ENCODE peak calls at places on chromosome 19, in eight cellular contexts. One of them, this sample, is unnamed.
A peak's percentile ranks its signal among the peaks of the same experiment; 100 is the strongest.

GRCh38 chr19:7888145-7888825 is at the start of gene LRRC8E:
- DNase-seq in HTR-8/SVneo: peak; percentile 79
- DNase-seq in T follicular helper cell: no peak
- DNase-seq in cardiac fibroblast: peak; percentile 72
- DNase-seq in A172: peak; percentile 66
- DNase-seq in T-helper 2 cell treated with Interferon-gamma antibody and Interleukin-4, amounts not matched to agents 5 μg/mL and 100 μg/mL, for 36 hours: peak; percentile 39
- DNase-seq in hypothalamus: no peak
- DNase-seq in stimulated activated CD4-positive, alpha-beta T cell treated with anti-CD3 and anti-CD28 coated beads, Interleukin-12 subunit alpha, Interleukin-12 subunit beta, amount 100 ng/mL, for 4 hours: peak; percentile 53
- DNase-seq in this sample: peak; percentile 94

GRCh38 chr19:1106841-1107654 is 3.3 kb downstream of the GPX4 start:
- DNase-seq in A172: peak; percentile 63
- DNase-seq in T-helper 2 cell treated with Interferon-gamma antibody and Interleukin-4, amounts not matched to agents 5 μg/mL and 100 μg/mL, for 36 hours: no peak
- DNase-seq in HTR-8/SVneo: no peak
- DNase-seq in hypothalamus: no peak
- DNase-seq in T follicular helper cell: no peak
- DNase-seq in stimulated activated CD4-positive, alpha-beta T cell treated with anti-CD3 and anti-CD28 coated beads, Interleukin-12 subunit alpha, Interleukin-12 subunit beta, amount 100 ng/mL, for 4 hours: no peak
- DNase-seq in cardiac fibroblast: peak; percentile 79
- DNase-seq in this sample: peak; percentile 71

GRCh38 chr19:28606269-28607032 is 606.5 kb downstream of the UQCRFS1 start:
- DNase-seq in stimulated activated CD4-positive, alpha-beta T cell treated with anti-CD3 and anti-CD28 coated beads, Interleukin-12 subunit alpha, Interleukin-12 subunit beta, amount 100 ng/mL, for 4 hours: no peak
- DNase-seq in T-helper 2 cell treated with Interferon-gamma antibody and Interleukin-4, amounts not matched to agents 5 μg/mL and 100 μg/mL, for 36 hours: no peak
- DNase-seq in A172: no peak
- DNase-seq in hypothalamus: no peak
- DNase-seq in cardiac fibroblast: no peak
- DNase-seq in T follicular helper cell: no peak
- DNase-seq in HTR-8/SVneo: no peak
- DNase-seq in this sample: no peak

GRCh38 chr19:7669641-7670040 is 792 bp downstream of the RETN start:
- DNase-seq in A172: no peak
- DNase-seq in HTR-8/SVneo: no peak
- DNase-seq in hypothalamus: no peak
- DNase-seq in stimulated activated CD4-positive, alpha-beta T cell treated with anti-CD3 and anti-CD28 coated beads, Interleukin-12 subunit alpha, Interleukin-12 subunit beta, amount 100 ng/mL, for 4 hours: no peak
- DNase-seq in cardiac fibroblast: no peak
- DNase-seq in T follicular helper cell: no peak
- DNase-seq in T-helper 2 cell treated with Interferon-gamma antibody and Interleukin-4, amounts not matched to agents 5 μg/mL and 100 μg/mL, for 36 hours: no peak
- DNase-seq in this sample: no peak

GRCh38 chr19:18000981-18001836 is 6.8 kb upstream of the ARRDC2 start:
- DNase-seq in HTR-8/SVneo: peak; percentile 92
- DNase-seq in A172: peak; percentile 83
- DNase-seq in T follicular helper cell: peak; percentile 90
- DNase-seq in cardiac fibroblast: peak; percentile 89
- DNase-seq in stimulated activated CD4-positive, alpha-beta T cell treated with anti-CD3 and anti-CD28 coated beads, Interleukin-12 subunit alpha, Interleukin-12 subunit beta, amount 100 ng/mL, for 4 hours: peak; percentile 83
- DNase-seq in hypothalamus: peak; percentile 46
- DNase-seq in T-helper 2 cell treated with Interferon-gamma antibody and Interleukin-4, amounts not matched to agents 5 μg/mL and 100 μg/mL, for 36 hours: peak; percentile 94
- DNase-seq in this sample: peak; percentile 89

GRCh38 chr19:3369337-3370213 is 3.2 kb downstream of the NFIC start:
- DNase-seq in HTR-8/SVneo: no peak
- DNase-seq in cardiac fibroblast: no peak
- DNase-seq in T-helper 2 cell treated with Interferon-gamma antibody and Interleukin-4, amounts not matched to agents 5 μg/mL and 100 μg/mL, for 36 hours: no peak
- DNase-seq in hypothalamus: peak; percentile 55
- DNase-seq in A172: peak; percentile 74
- DNase-seq in T follicular helper cell: no peak
- DNase-seq in stimulated activated CD4-positive, alpha-beta T cell treated with anti-CD3 and anti-CD28 coated beads, Interleukin-12 subunit alpha, Interleukin-12 subunit beta, amount 100 ng/mL, for 4 hours: no peak
- DNase-seq in this sample: peak; percentile 73

GRCh38 chr19:4657835-4658234 is 12.3 kb downstream of the MYDGF start:
- DNase-seq in T follicular helper cell: no peak
- DNase-seq in HTR-8/SVneo: no peak
- DNase-seq in T-helper 2 cell treated with Interferon-gamma antibody and Interleukin-4, amounts not matched to agents 5 μg/mL and 100 μg/mL, for 36 hours: no peak
- DNase-seq in stimulated activated CD4-positive, alpha-beta T cell treated with anti-CD3 and anti-CD28 coated beads, Interleukin-12 subunit alpha, Interleukin-12 subunit beta, amount 100 ng/mL, for 4 hours: no peak
- DNase-seq in cardiac fibroblast: no peak
- DNase-seq in hypothalamus: no peak
- DNase-seq in A172: no peak
- DNase-seq in this sample: no peak

GRCh38 chr19:942133-942645 is 16.4 kb downstream of the ARID3A start:
- DNase-seq in cardiac fibroblast: no peak
- DNase-seq in T follicular helper cell: no peak
- DNase-seq in T-helper 2 cell treated with Interferon-gamma antibody and Interleukin-4, amounts not matched to agents 5 μg/mL and 100 μg/mL, for 36 hours: no peak
- DNase-seq in A172: no peak
- DNase-seq in stimulated activated CD4-positive, alpha-beta T cell treated with anti-CD3 and anti-CD28 coated beads, Interleukin-12 subunit alpha, Interleukin-12 subunit beta, amount 100 ng/mL, for 4 hours: no peak
- DNase-seq in hypothalamus: no peak
- DNase-seq in HTR-8/SVneo: no peak
- DNase-seq in this sample: no peak

GRCh38 chr19:34759218-34759917 is 13.6 kb downstream of the ZNF599 start:
- DNase-seq in HTR-8/SVneo: no peak
- DNase-seq in A172: no peak
- DNase-seq in T-helper 2 cell treated with Interferon-gamma antibody and Interleukin-4, amounts not matched to agents 5 μg/mL and 100 μg/mL, for 36 hours: no peak
- DNase-seq in cardiac fibroblast: no peak
- DNase-seq in hypothalamus: no peak
- DNase-seq in stimulated activated CD4-positive, alpha-beta T cell treated with anti-CD3 and anti-CD28 coated beads, Interleukin-12 subunit alpha, Interleukin-12 subunit beta, amount 100 ng/mL, for 4 hours: no peak
- DNase-seq in T follicular helper cell: no peak
- DNase-seq in this sample: no peak

GRCh38 chr19:33802001-33802400 is 5.3 kb downstream of the KCTD15 start:
- DNase-seq in A172: no peak
- DNase-seq in stimulated activated CD4-positive, alpha-beta T cell treated with anti-CD3 and anti-CD28 coated beads, Interleukin-12 subunit alpha, Interleukin-12 subunit beta, amount 100 ng/mL, for 4 hours: no peak
- DNase-seq in T follicular helper cell: no peak
- DNase-seq in hypothalamus: no peak
- DNase-seq in cardiac fibroblast: no peak
- DNase-seq in HTR-8/SVneo: no peak
- DNase-seq in T-helper 2 cell treated with Interferon-gamma antibody and Interleukin-4, amounts not matched to agents 5 μg/mL and 100 μg/mL, for 36 hours: no peak
- DNase-seq in this sample: no peak

GRCh38 chr19:32877323-32877912 is 7.9 kb upstream of the SLC7A9 start:
- DNase-seq in stimulated activated CD4-positive, alpha-beta T cell treated with anti-CD3 and anti-CD28 coated beads, Interleukin-12 subunit alpha, Interleukin-12 subunit beta, amount 100 ng/mL, for 4 hours: no peak
- DNase-seq in cardiac fibroblast: no peak
- DNase-seq in T follicular helper cell: no peak
- DNase-seq in A172: no peak
- DNase-seq in hypothalamus: no peak
- DNase-seq in HTR-8/SVneo: no peak
- DNase-seq in T-helper 2 cell treated with Interferon-gamma antibody and Interleukin-4, amounts not matched to agents 5 μg/mL and 100 μg/mL, for 36 hours: no peak
- DNase-seq in this sample: no peak

GRCh38 chr19:38596057-38596981 is 21.4 kb downstream of the MAP4K1 start:
- DNase-seq in cardiac fibroblast: no peak
- DNase-seq in HTR-8/SVneo: no peak
- DNase-seq in stimulated activated CD4-positive, alpha-beta T cell treated with anti-CD3 and anti-CD28 coated beads, Interleukin-12 subunit alpha, Interleukin-12 subunit beta, amount 100 ng/mL, for 4 hours: peak; percentile 28
- DNase-seq in T follicular helper cell: no peak
- DNase-seq in hypothalamus: no peak
- DNase-seq in T-helper 2 cell treated with Interferon-gamma antibody and Interleukin-4, amounts not matched to agents 5 μg/mL and 100 μg/mL, for 36 hours: no peak
- DNase-seq in A172: no peak
- DNase-seq in this sample: peak; percentile 99

GRCh38 chr19:49923055-49924003 is 5.7 kb upstream of the ATF5 start:
- DNase-seq in A172: no peak
- DNase-seq in stimulated activated CD4-positive, alpha-beta T cell treated with anti-CD3 and anti-CD28 coated beads, Interleukin-12 subunit alpha, Interleukin-12 subunit beta, amount 100 ng/mL, for 4 hours: no peak
- DNase-seq in hypothalamus: no peak
- DNase-seq in T-helper 2 cell treated with Interferon-gamma antibody and Interleukin-4, amounts not matched to agents 5 μg/mL and 100 μg/mL, for 36 hours: no peak
- DNase-seq in HTR-8/SVneo: no peak
- DNase-seq in cardiac fibroblast: no peak
- DNase-seq in T follicular helper cell: no peak
- DNase-seq in this sample: peak; percentile 30

GRCh38 chr19:2231621-2232221 is 4.4 kb downstream of the PLEKHJ1 start:
- DNase-seq in T-helper 2 cell treated with Interferon-gamma antibody and Interleukin-4, amounts not matched to agents 5 μg/mL and 100 μg/mL, for 36 hours: no peak
- DNase-seq in hypothalamus: no peak
- DNase-seq in HTR-8/SVneo: no peak
- DNase-seq in T follicular helper cell: no peak
- DNase-seq in stimulated activated CD4-positive, alpha-beta T cell treated with anti-CD3 and anti-CD28 coated beads, Interleukin-12 subunit alpha, Interleukin-12 subunit beta, amount 100 ng/mL, for 4 hours: no peak
- DNase-seq in cardiac fibroblast: no peak
- DNase-seq in A172: no peak
- DNase-seq in this sample: peak; percentile 68

This sample was measured in endodermal cell.